ENCODE peak calls at places on chromosomes 1 and 21, in five cellular contexts. T is upper lobe of right lung, U is GM20000, P is RWPE2, C is AG04449. V is an unnamed sample.

GRCh38 chr1:86468501-86468977 is at the start of gene CLCA1:
- DNase-seq in T (no peak), U (no peak), P (no peak), C (no peak), V (no peak)

GRCh38 chr1:231460614-231461013 is 38.5 kb upstream of the EGLN1 start:
- DNase-seq in T (no peak), U (peak; percentile 47), P (no peak), C (no peak), V (no peak)

GRCh38 chr1:231494439-231495110 is 33.9 kb upstream of the TSNAX start:
- DNase-seq in T (no peak), U (no peak), P (no peak), C (no peak), V (no peak)

GRCh38 chr1:179598631-179599030 is 7.0 kb downstream of the TDRD5 start:
- DNase-seq in T (no peak), U (peak; percentile 8), P (no peak), C (no peak), V (no peak)

GRCh38 chr1:160777486-160778089 is 18.4 kb upstream of the LY9 start:
- DNase-seq in T (no peak), U (peak; percentile 41), P (no peak), C (no peak), V (no peak)

GRCh38 chr1:77134359-77134758 is 84.9 kb downstream of the PIGK start:
- DNase-seq in T (no peak), U (no peak), P (no peak), C (no peak), V (no peak)

GRCh38 chr1:87331319-87332269 is 2.9 kb downstream of the LMO4 start:
- DNase-seq in T (peak; percentile 92), U (peak; percentile 81), P (peak; percentile 74), C (no peak), V (no peak)

GRCh38 chr1:204212715-204213114 is 1.1 kb downstream of the GOLT1A start:
- DNase-seq in T (no peak), U (no peak), P (no peak), C (no peak), V (no peak)

GRCh38 chr1:230867903-230868735 is at the start of gene C1orf198:
- DNase-seq in T (peak; percentile 91), U (peak; percentile 94), P (no peak), C (no peak), V (no peak)

GRCh38 chr1:36560177-36560576 is 77.5 kb upstream of the CSF3R start:
- DNase-seq in T (peak; percentile 48), U (no peak), P (peak; percentile 32), C (no peak), V (no peak)

GRCh38 chr1:87328121-87329050 is at the start of gene LMO4:
- DNase-seq in T (peak; percentile 97), U (peak; percentile 90), P (peak; percentile 95), C (peak; percentile 89), V (peak; percentile 96)

GRCh38 chr1:218624051-218624450 is 278.9 kb downstream of the TGFB2 start:
- DNase-seq in T (no peak), U (no peak), P (no peak), C (no peak), V (no peak)

GRCh38 chr1:180083164-180083563 is 71.5 kb upstream of the QSOX1 start:
- DNase-seq in T (no peak), U (no peak), P (no peak), C (no peak), V (no peak)

GRCh38 chr1:65992160-65993046 is 199.7 kb downstream of the PDE4B start:
- DNase-seq in T (no peak), U (no peak), P (no peak), C (no peak), V (no peak)

GRCh38 chr1:222546548-222547259 is 1.2 kb downstream of the HHIPL2 start:
- DNase-seq in T (no peak), U (no peak), P (no peak), C (peak; percentile 45), V (peak; percentile 44)

GRCh38 chr21:36489103-36489785 is 9.3 kb upstream of the CLDN14 start:
- DNase-seq in T (no peak), U (no peak), P (no peak), C (no peak), V (no peak)

GRCh38 chr1:3069491-3070303 is 694 bp downstream of the PRDM16 start:
- DNase-seq in T (peak; percentile 76), U (peak; percentile 65), P (peak; percentile 41), C (no peak), V (peak; percentile 27)
- TF ChIP-seq CTCF in T (peak; percentile 36), U (no peak), P (peak; percentile 29), C (peak; percentile 15), V (peak; percentile 49)

GRCh38 chr1:22527555-22528296 is 35.6 kb upstream of the EPHA8 start:
- DNase-seq in T (no peak), U (no peak), P (peak; percentile 33), C (no peak), V (no peak)
- TF ChIP-seq CTCF in T (no peak), U (no peak), P (no peak), C (no peak), V (no peak)

GRCh38 chr1:39507230-39507928 is 15.9 kb downstream of the BMP8A start:
- DNase-seq in T (no peak), U (no peak), P (no peak), C (no peak), V (no peak)
- TF ChIP-seq CTCF in T (no peak), U (peak; percentile 12), P (peak; percentile 27), C (peak; percentile 55), V (peak; percentile 23)

GRCh38 chr1:54971317-54971791 is 9.1 kb upstream of the TMEM61 start:
- DNase-seq in T (no peak), U (peak; percentile 49), P (no peak), C (no peak), V (no peak)

GRCh38 chr1:54975709-54976108 is 4.7 kb upstream of the TMEM61 start:
- DNase-seq in T (no peak), U (peak; percentile 2), P (no peak), C (no peak), V (no peak)

GRCh38 chr1:54972436-54972835 is 8.0 kb upstream of the TMEM61 start:
- DNase-seq in T (no peak), U (peak; percentile 8), P (no peak), C (no peak), V (no peak)

GRCh38 chr1:54970901-54971300 is 9.5 kb upstream of the TMEM61 start:
- DNase-seq in T (no peak), U (no peak), P (no peak), C (no peak), V (no peak)

DNA sequence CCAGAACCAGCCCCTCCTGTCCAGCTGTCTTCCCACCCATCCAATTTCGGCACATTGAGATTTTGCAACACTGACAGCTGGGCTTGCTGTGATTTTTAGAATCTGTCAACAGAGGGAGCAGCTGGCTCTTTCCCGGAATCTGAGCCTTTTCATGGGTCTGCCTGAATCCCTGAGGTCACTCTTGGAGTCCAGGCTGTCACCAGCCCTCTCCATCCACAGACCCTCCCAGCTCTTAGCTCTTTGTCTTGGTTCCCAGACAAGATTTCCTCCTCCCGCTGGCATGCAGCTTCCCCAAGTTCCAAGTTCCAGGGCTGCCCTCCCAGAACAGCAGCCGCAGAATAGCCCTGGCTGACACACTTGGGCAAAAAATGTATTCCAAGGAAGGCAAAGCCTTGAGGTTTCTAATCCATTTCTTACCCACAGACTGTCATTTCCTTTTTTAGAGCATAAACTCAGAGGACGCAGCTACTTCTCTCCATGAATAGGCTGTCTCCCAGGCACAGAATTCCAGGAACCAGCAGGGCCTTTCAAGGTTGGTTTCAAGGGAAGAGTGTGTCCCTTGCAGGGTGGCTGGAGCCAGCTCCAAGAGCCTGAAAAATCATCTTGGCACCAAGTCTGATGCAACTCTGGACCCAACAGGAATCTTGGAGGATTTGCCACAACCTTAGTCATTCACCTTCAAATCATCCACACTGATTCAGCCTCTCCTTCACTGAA is 7.1 kb upstream of the TMEM61 start:
- DNase-seq in T (no peak), U (peak; percentile 16), P (no peak), C (no peak), V (no peak)
- TF ChIP-seq CTCF in T (peak; percentile 19), U (no peak), P (peak; percentile 62), C (peak; percentile 53), V (peak; percentile 69)

GRCh38 chr1:213051127-213051880 is at the start of gene RPS6KC1:
- DNase-seq in T (peak; percentile 94), U (peak; percentile 91), P (peak; percentile 69), C (no peak), V (peak; percentile 35)
- TF ChIP-seq CTCF in T (no peak), U (no peak), P (no peak), C (peak; percentile 3), V (no peak)

DNA sequence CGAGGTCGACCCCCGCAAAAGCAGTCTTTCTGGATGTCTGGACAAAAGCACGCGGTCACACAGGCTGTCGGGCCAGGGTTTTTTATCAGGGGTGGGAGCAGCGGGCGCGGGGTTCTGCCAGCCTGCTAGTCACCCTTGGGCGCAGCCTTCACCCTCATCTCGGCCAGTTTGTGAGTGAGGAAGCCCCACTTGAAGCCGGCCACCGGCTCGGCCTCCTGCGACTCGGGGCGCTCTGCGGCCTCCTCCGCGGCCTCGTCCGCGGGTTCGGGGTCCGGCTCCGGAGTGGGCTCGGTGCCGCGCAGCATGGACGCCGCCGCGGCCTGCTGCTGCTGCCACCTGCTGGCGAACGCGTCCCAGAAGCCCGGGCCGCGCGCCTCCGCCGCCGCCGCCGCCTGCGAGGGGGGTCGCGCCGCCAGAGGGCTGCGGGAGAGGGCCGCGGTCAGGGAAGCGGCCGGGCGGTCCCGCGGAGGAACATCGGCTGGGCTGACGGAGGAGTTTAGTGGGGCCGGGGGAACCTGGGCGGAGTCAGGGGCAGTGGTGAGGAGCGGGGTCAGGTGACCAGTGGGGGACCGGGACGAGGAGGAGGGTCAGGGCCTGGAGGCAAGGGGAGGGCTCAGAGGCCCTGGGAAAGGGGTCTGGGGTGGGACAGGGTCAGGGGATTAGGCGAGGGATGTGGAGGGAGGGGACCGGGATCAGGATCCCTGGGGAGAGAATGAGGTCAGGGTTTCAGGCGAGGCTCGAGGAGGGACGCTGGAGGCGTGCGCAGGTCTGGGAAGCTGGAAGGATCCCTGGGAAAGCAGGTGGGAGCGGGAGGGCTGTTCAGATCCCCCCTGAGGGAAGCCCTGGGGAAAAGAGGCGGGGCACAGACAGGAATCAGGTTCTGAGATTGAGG is 4.5 kb downstream of the C1orf232 start:
- DNase-seq in T (peak; percentile 72), U (peak; percentile 88), P (no peak), C (no peak), V (no peak)
- TF ChIP-seq CTCF in T (peak; percentile 64), U (peak; percentile 75), P (peak; percentile 96), C (peak; percentile 72), V (peak; percentile 34)